ENCODE peak calls at places on chromosomes 3 and 15, in five cellular contexts. N is ovary, Y is K562, K is sigmoid colon, F is esophagus muscularis mucosa. X is an unnamed sample.

GRCh38 chr3:149487598-149488197 is 13.2 kb downstream of the TM4SF4 start:
- DNase-seq in N (no peak), Y (peak; percentile 43), K (no peak), F (no peak), X (no peak)

GRCh38 chr3:145182196-145182911 is 978.6 kb downstream of the PLOD2 start:
- DNase-seq in N (no peak), Y (no peak), K (no peak), F (no peak), X (no peak)

GRCh38 chr3:150078983-150079739 is 108.5 kb upstream of the PFN2 start:
- DNase-seq in N (no peak), Y (no peak), K (peak; percentile 74), F (peak; percentile 88), X (no peak)

GRCh38 chr3:120780977-120781376 is 38.4 kb downstream of the GTF2E1 start:
- DNase-seq in N (no peak), Y (no peak), K (no peak), F (no peak), X (peak; percentile 31)

GRCh38 chr3:36906504-36907149 is 38.2 kb downstream of the TRANK1 start:
- DNase-seq in N (no peak), Y (no peak), K (no peak), F (no peak), X (no peak)

GRCh38 chr3:37997791-37998370 is 7.3 kb downstream of the VILL start:
- DNase-seq in N (peak; percentile 64), Y (no peak), K (peak; percentile 76), F (no peak), X (no peak)

GRCh38 chr3:127775398-127776109 is 46.8 kb downstream of the MGLL start:
- DNase-seq in N (peak; percentile 37), Y (no peak), K (peak; percentile 81), F (no peak), X (no peak)

GRCh38 chr15:71052356-71052755 is 62.9 kb upstream of the THSD4 start:
- DNase-seq in N (no peak), Y (no peak), K (no peak), F (no peak), X (no peak)

GRCh38 chr3:158097571-158098553 is 8.4 kb downstream of the SHOX2 start:
- DNase-seq in N (peak; percentile 24), Y (no peak), K (no peak), F (no peak), X (peak; percentile 90)

GRCh38 chr3:141498592-141499223 is 11.9 kb downstream of the RASA2 start:
- DNase-seq in N (no peak), Y (no peak), K (no peak), F (no peak), X (no peak)

GRCh38 chr3:53044371-53045106 is 1.3 kb downstream of the SFMBT1 start:
- DNase-seq in N (no peak), Y (no peak), K (peak; percentile 71), F (no peak), X (peak; percentile 36)

GRCh38 chr3:167228135-167228534 is 152.0 kb downstream of the ZBBX start:
- DNase-seq in N (no peak), Y (no peak), K (no peak), F (no peak), X (no peak)

GRCh38 chr3:123411340-123412040 is 37.4 kb downstream of the ADCY5 start:
- DNase-seq in N (no peak), Y (no peak), K (no peak), F (no peak), X (no peak)

GRCh38 chr3:32406481-32407408 is 15.1 kb downstream of the CMTM7 start:
- DNase-seq in N (no peak), Y (no peak), K (no peak), F (no peak), X (no peak)

GRCh38 chr15:70826634-70827033 is 27.3 kb downstream of the LARP6 start:
- DNase-seq in N (no peak), Y (no peak), K (peak; percentile 80), F (peak; percentile 92), X (peak; percentile 78)

GRCh38 chr3:115072265-115073008 is 74.7 kb downstream of the ZBTB20 start:
- DNase-seq in N (no peak), Y (no peak), K (no peak), F (no peak), X (no peak)

GRCh38 chr3:61454806-61455205 is 106.6 kb upstream of the PTPRG start:
- DNase-seq in N (no peak), Y (no peak), K (no peak), F (no peak), X (no peak)

GRCh38 chr3:110526732-110527727 is 544.6 kb upstream of the NECTIN3 start:
- DNase-seq in N (no peak), Y (peak; percentile 10), K (no peak), F (no peak), X (peak; percentile 44)

GRCh38 chr3:78642471-78642870 is 1125.3 kb downstream of the ROBO1 start:
- DNase-seq in N (no peak), Y (no peak), K (no peak), F (no peak), X (no peak)

DNA sequence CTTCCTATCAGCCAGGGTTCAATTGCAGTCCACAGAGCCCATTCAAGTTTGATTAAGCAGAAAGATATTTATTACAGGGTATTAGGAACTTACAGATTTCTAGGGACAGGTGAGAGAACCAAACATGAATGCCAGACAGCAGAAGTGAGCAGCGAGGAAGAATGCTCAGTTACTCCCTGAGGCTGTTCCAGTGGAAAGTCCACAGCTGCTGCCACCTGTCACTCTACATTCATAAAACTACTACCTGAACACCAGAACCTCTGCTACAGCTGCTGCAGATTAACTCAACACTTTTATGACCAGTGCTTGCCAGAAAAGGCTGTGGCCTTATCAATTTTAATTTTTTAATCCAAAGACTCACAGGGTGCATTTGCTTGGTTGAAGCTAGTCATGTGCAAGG is 325.4 kb upstream of the ONECUT1 start:
- DNase-seq in N (no peak), Y (no peak), K (no peak), F (no peak), X (no peak)
- TF ChIP-seq POLR2A in N (no peak), Y (no peak), K (no peak), F (no peak), X (no peak)

DNA sequence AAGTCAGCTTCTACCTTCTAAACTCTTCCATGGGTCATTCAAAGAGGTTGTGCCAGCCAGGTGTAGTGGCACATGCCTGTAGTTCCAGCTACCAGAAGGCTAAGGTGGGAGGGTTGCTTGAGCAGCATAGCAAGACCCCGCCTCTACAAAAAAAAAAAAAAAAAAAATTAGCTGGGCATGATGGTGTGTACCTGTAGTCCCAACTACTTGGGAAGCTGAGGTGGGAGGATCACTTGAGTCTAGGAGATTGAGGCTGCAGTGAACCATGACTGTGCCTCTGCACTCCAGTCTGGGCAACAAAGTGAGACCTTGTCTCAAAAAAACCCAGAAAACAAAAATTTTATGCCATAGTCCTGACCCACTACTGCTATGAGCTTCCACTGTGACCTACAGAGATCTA is 126.8 kb downstream of the MDFIC2 start:
- DNase-seq in N (no peak), Y (no peak), K (no peak), F (no peak), X (no peak)
- TF ChIP-seq EP300 in N (no peak), Y (no peak), K (no peak), F (no peak), X (no peak)

GRCh38 chr15:74956648-74957300 is at the start of gene RPP25:
- DNase-seq in N (peak; percentile 88), Y (peak; percentile 90), K (peak; percentile 90), F (no peak), X (peak; percentile 94)
- TF ChIP-seq POLR2A in N (peak; percentile 75), Y (peak; percentile 70), K (no peak), F (no peak), X (peak; percentile 95)

GRCh38 chr15:25240461-25241021 is 198.3 kb downstream of the UBE3A start:
- DNase-seq in N (no peak), Y (no peak), K (peak; percentile 58), F (no peak), X (no peak)
- TF ChIP-seq EP300 in N (no peak), Y (no peak), K (no peak), F (no peak), X (no peak)

GRCh38 chr15:57554063-57554820 is 37.5 kb upstream of the MYZAP start:
- DNase-seq in N (no peak), Y (no peak), K (no peak), F (no peak), X (no peak)
- TF ChIP-seq POLR2A in N (no peak), Y (no peak), K (no peak), F (no peak), X (no peak)

DNA sequence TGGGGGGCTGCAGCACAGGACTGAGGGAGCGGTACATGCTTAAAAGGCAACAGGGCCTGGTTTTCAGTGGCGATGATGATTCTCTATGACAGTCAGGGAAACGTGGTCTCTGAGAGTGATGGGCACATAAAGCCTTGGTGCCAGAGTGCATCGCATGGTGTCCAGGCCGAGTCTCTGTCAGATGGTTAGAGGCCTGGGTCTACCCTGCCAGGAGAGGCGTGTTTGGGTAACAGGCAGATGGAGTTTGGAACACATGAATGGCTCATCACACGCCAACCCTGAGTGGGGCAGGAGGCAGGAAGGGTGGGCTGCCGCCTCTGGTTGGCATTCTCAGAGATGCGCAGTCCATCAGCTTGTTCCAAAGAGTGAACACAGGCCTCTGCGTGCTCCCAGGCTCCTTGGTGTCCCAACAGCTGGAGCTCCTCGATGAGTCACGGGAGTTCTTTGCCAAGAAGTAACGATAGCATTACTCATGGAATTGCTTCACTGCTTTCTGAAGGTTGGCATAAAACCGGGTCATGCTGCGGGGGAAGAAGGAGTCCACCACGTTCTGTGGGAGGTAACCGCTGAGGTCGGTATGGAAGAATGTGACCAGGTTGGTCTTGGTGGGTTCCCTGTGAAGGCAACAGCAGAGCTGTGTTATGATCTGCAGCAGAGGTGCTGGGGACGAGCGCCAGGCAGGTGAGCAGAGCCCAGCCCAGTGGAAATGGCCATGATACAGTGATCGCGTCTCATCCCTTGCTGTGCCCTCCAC is 11.0 kb downstream of the STARD5 start:
- DNase-seq in N (peak; percentile 82), Y (no peak), K (peak; percentile 96), F (peak; percentile 93), X (peak; percentile 81)
- TF ChIP-seq EP300 in N (no peak), Y (no peak), K (no peak), F (no peak), X (no peak)

X was measured in A549.